ENCODE peak calls at places on chromosomes 13 and 19, in five cellular contexts. W, F, M, O and R are unnamed samples.

GRCh38 chr19:41774515-41774980 is 19.2 kb downstream of the CEACAM6 start:
- DNase-seq in M (no peak), O (no peak), F (no peak), W (no peak), R (no peak)

GRCh38 chr13:55229906-55230569 is 1910.7 kb upstream of the PRR20A start:
- DNase-seq in F (no peak), W (no peak), O (no peak), M (no peak), R (no peak)

GRCh38 chr19:47272448-47273312 is 2.0 kb upstream of the INAFM1 start:
- DNase-seq in O (no peak), F (peak; percentile 75), W (peak; percentile 8), M (peak; percentile 41), R (peak; percentile 66)

GRCh38 chr13:97429681-97430081 is 4.3 kb upstream of the RAP2A start:
- DNase-seq in W (no peak), F (no peak), M (no peak), O (no peak), R (no peak)

GRCh38 chr19:45391346-45391745 is 13.5 kb downstream of the PPP1R13L start:
- DNase-seq in O (no peak), M (no peak), F (peak; percentile 80), W (no peak), R (no peak)

GRCh38 chr13:24407844-24408243 is 98.5 kb downstream of the C1QTNF9 start:
- DNase-seq in O (no peak), F (no peak), W (no peak), M (no peak), R (no peak)

GRCh38 chr13:100550433-100550832 is 38.2 kb downstream of the GGACT start:
- DNase-seq in W (peak; percentile 24), O (no peak), F (peak; percentile 69), M (no peak), R (peak; percentile 49)

GRCh38 chr13:44954210-44954609 is 35.1 kb downstream of the NUFIP1 start:
- DNase-seq in O (no peak), W (no peak), M (no peak), F (no peak), R (no peak)

GRCh38 chr19:38648789-38649304 is 1.4 kb downstream of the ACTN4 start:
- DNase-seq in F (peak; percentile 46), O (no peak), M (no peak), W (no peak), R (no peak)

GRCh38 chr19:5099822-5100221 is 130.9 kb downstream of the KDM4B start:
- DNase-seq in W (no peak), O (no peak), F (no peak), M (no peak), R (no peak)

GRCh38 chr19:2394669-2395292 is 32.6 kb downstream of the TIMM13 start:
- DNase-seq in F (no peak), O (no peak), M (no peak), W (no peak), R (peak; percentile 47)